ENCODE peak calls at places on chromosomes 4 and X, in eight cellular contexts. One of them, this sample, is unnamed. For H3K27me3 and H3K36me3, the result is how much of the 10 kb centered on the place peaks cover.

GRCh38 chr4:27010334-27010940 is 149.8 kb downstream of the STIM2 start:
- DNase-seq in effector memory CD4-positive, alpha-beta T cell: peak
- DNase-seq in stomach: peak
- DNase-seq in upper lobe of left lung: no peak
- DNase-seq in naive thymus-derived CD4-positive, alpha-beta T cell: peak
- DNase-seq in neuronal stem cell: peak
- DNase-seq in endodermal cell: peak
- DNase-seq in lower lobe of right lung: peak
- DNase-seq in this sample: peak

GRCh38 chr4:107044170-107044569 is 8.1 kb upstream of the DKK2 start:
- DNase-seq in lower lobe of right lung: no peak
- DNase-seq in endodermal cell: peak
- DNase-seq in upper lobe of left lung: no peak
- DNase-seq in stomach: no peak
- DNase-seq in neuronal stem cell: no peak
- DNase-seq in effector memory CD4-positive, alpha-beta T cell: no peak
- DNase-seq in naive thymus-derived CD4-positive, alpha-beta T cell: no peak
- DNase-seq in this sample: no peak

GRCh38 chrX:31524182-31524581 is 452.3 kb upstream of the FTHL17 start:
- DNase-seq in upper lobe of left lung: no peak
- DNase-seq in naive thymus-derived CD4-positive, alpha-beta T cell: no peak
- DNase-seq in neuronal stem cell: no peak
- DNase-seq in endodermal cell: no peak
- DNase-seq in lower lobe of right lung: no peak
- DNase-seq in effector memory CD4-positive, alpha-beta T cell: no peak
- DNase-seq in stomach: no peak
- DNase-seq in this sample: no peak

GRCh38 chr4:89056953-89057398 is at the start of gene FAM13A:
- DNase-seq in stomach: peak
- DNase-seq in naive thymus-derived CD4-positive, alpha-beta T cell: no peak
- DNase-seq in lower lobe of right lung: peak
- DNase-seq in effector memory CD4-positive, alpha-beta T cell: no peak
- DNase-seq in upper lobe of left lung: no peak
- DNase-seq in neuronal stem cell: peak
- DNase-seq in endodermal cell: peak
- DNase-seq in this sample: peak

GRCh38 chr4:119832731-119833233 is 204.2 kb upstream of the PDE5A start:
- DNase-seq in upper lobe of left lung: no peak
- DNase-seq in effector memory CD4-positive, alpha-beta T cell: no peak
- DNase-seq in neuronal stem cell: no peak
- DNase-seq in endodermal cell: no peak
- DNase-seq in lower lobe of right lung: no peak
- DNase-seq in stomach: no peak
- DNase-seq in naive thymus-derived CD4-positive, alpha-beta T cell: no peak
- DNase-seq in this sample: no peak

GRCh38 chr4:98430708-98431403 is 169.7 kb downstream of the RAP1GDS1 start:
- DNase-seq in lower lobe of right lung: no peak
- DNase-seq in endodermal cell: no peak
- DNase-seq in upper lobe of left lung: no peak
- DNase-seq in effector memory CD4-positive, alpha-beta T cell: no peak
- DNase-seq in stomach: no peak
- DNase-seq in naive thymus-derived CD4-positive, alpha-beta T cell: no peak
- DNase-seq in neuronal stem cell: no peak
- DNase-seq in this sample: no peak

GRCh38 chr4:181143241-181143854 is 1099.9 kb upstream of the TENM3 start:
- DNase-seq in stomach: peak
- DNase-seq in naive thymus-derived CD4-positive, alpha-beta T cell: peak
- DNase-seq in lower lobe of right lung: peak
- DNase-seq in effector memory CD4-positive, alpha-beta T cell: peak
- DNase-seq in endodermal cell: peak
- DNase-seq in upper lobe of left lung: no peak
- DNase-seq in neuronal stem cell: peak
- DNase-seq in this sample: peak

GRCh38 chr4:77010841-77011354 is 61.3 kb downstream of the SEPTIN11 start:
- DNase-seq in upper lobe of left lung: no peak
- DNase-seq in effector memory CD4-positive, alpha-beta T cell: no peak
- DNase-seq in lower lobe of right lung: no peak
- DNase-seq in neuronal stem cell: no peak
- DNase-seq in stomach: no peak
- DNase-seq in naive thymus-derived CD4-positive, alpha-beta T cell: no peak
- DNase-seq in endodermal cell: no peak
- DNase-seq in this sample: no peak

GRCh38 chrX:113529425-113530013 is 688.9 kb upstream of the AMOT start:
- DNase-seq in endodermal cell: no peak
- DNase-seq in lower lobe of right lung: no peak
- DNase-seq in effector memory CD4-positive, alpha-beta T cell: no peak
- DNase-seq in naive thymus-derived CD4-positive, alpha-beta T cell: no peak
- DNase-seq in stomach: no peak
- DNase-seq in neuronal stem cell: no peak
- DNase-seq in upper lobe of left lung: no peak
- DNase-seq in this sample: no peak

GRCh38 chr4:10611673-10612072 is 72.9 kb downstream of the CLNK start:
- DNase-seq in endodermal cell: peak
- DNase-seq in stomach: no peak
- DNase-seq in upper lobe of left lung: no peak
- DNase-seq in effector memory CD4-positive, alpha-beta T cell: no peak
- DNase-seq in lower lobe of right lung: no peak
- DNase-seq in naive thymus-derived CD4-positive, alpha-beta T cell: no peak
- DNase-seq in neuronal stem cell: no peak
- DNase-seq in this sample: no peak

GRCh38 chr4:81807386-81807785 is 335.7 kb upstream of the RASGEF1B start:
- DNase-seq in naive thymus-derived CD4-positive, alpha-beta T cell: no peak
- DNase-seq in stomach: no peak
- DNase-seq in lower lobe of right lung: no peak
- DNase-seq in endodermal cell: no peak
- DNase-seq in upper lobe of left lung: no peak
- DNase-seq in neuronal stem cell: no peak
- DNase-seq in effector memory CD4-positive, alpha-beta T cell: no peak
- DNase-seq in this sample: no peak

GRCh38 chr4:3679851-3680311 is 86.3 kb upstream of the ADRA2C start:
- DNase-seq in lower lobe of right lung: peak
- DNase-seq in effector memory CD4-positive, alpha-beta T cell: no peak
- DNase-seq in endodermal cell: peak
- DNase-seq in upper lobe of left lung: peak
- DNase-seq in stomach: no peak
- DNase-seq in naive thymus-derived CD4-positive, alpha-beta T cell: no peak
- DNase-seq in neuronal stem cell: no peak
- DNase-seq in this sample: peak

GRCh38 chrX:48584698-48585097 is 10.4 kb downstream of the RBM3 start:
- DNase-seq in effector memory CD4-positive, alpha-beta T cell: no peak
- DNase-seq in naive thymus-derived CD4-positive, alpha-beta T cell: no peak
- DNase-seq in stomach: no peak
- DNase-seq in upper lobe of left lung: no peak
- DNase-seq in neuronal stem cell: no peak
- DNase-seq in endodermal cell: no peak
- DNase-seq in lower lobe of right lung: no peak
- DNase-seq in this sample: no peak

GRCh38 chrX:40151211-40152172 is 53.7 kb upstream of the BCOR start:
- DNase-seq in naive thymus-derived CD4-positive, alpha-beta T cell: no peak
- DNase-seq in effector memory CD4-positive, alpha-beta T cell: no peak
- DNase-seq in neuronal stem cell: no peak
- DNase-seq in upper lobe of left lung: peak
- DNase-seq in endodermal cell: peak
- DNase-seq in stomach: peak
- DNase-seq in lower lobe of right lung: peak
- DNase-seq in this sample: peak

GRCh38 chrX:84909151-84909550 is 94.5 kb upstream of the APOOL start:
- DNase-seq in lower lobe of right lung: no peak
- DNase-seq in naive thymus-derived CD4-positive, alpha-beta T cell: no peak
- DNase-seq in neuronal stem cell: no peak
- DNase-seq in endodermal cell: no peak
- DNase-seq in stomach: no peak
- DNase-seq in effector memory CD4-positive, alpha-beta T cell: no peak
- DNase-seq in upper lobe of left lung: no peak
- DNase-seq in this sample: no peak

GRCh38 chr4:76125816-76126215 is 22.4 kb downstream of the NUP54 start:
- DNase-seq in effector memory CD4-positive, alpha-beta T cell: no peak
- DNase-seq in endodermal cell: no peak
- DNase-seq in neuronal stem cell: no peak
- DNase-seq in naive thymus-derived CD4-positive, alpha-beta T cell: no peak
- DNase-seq in stomach: no peak
- DNase-seq in upper lobe of left lung: no peak
- DNase-seq in lower lobe of right lung: no peak
- DNase-seq in this sample: no peak

GRCh38 chr4:73944061-73944875 is 37.6 kb downstream of the PF4 start:
- DNase-seq in effector memory CD4-positive, alpha-beta T cell: no peak
- DNase-seq in neuronal stem cell: peak
- DNase-seq in lower lobe of right lung: peak
- DNase-seq in endodermal cell: peak
- DNase-seq in upper lobe of left lung: peak
- DNase-seq in naive thymus-derived CD4-positive, alpha-beta T cell: no peak
- DNase-seq in stomach: peak
- DNase-seq in this sample: peak
- H3K4me3 ChIP-seq in effector memory CD4-positive, alpha-beta T cell: no peak
- H3K4me3 ChIP-seq in neuronal stem cell: peak
- H3K4me3 ChIP-seq in lower lobe of right lung: peak
- H3K4me3 ChIP-seq in endodermal cell: peak
- H3K4me3 ChIP-seq in upper lobe of left lung: peak
- H3K4me3 ChIP-seq in naive thymus-derived CD4-positive, alpha-beta T cell: no peak
- H3K4me3 ChIP-seq in stomach: peak
- H3K4me3 ChIP-seq in this sample: peak

DNA sequence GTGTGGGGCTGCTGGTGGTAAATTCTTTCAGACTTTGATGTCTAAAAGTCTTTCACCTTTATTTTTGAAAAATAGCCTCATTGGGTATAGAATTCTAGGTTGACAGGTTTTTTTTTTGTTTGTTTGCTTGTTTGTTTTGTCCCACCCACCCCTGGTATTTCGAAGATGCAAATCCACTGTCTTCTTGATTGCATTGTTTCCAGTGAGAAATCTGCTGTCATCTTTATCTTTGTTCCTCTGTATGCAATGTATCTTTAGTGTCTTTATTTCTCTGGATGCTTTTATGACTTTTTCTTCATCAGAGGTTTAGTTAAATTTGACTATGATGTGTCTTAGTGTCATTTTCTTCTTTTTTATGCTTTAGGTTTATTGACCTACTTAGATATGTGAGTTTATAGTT is 21.3 kb upstream of the HCCS start:
- DNase-seq in neuronal stem cell: no peak
- DNase-seq in endodermal cell: no peak
- DNase-seq in effector memory CD4-positive, alpha-beta T cell: no peak
- DNase-seq in lower lobe of right lung: no peak
- DNase-seq in upper lobe of left lung: no peak
- DNase-seq in naive thymus-derived CD4-positive, alpha-beta T cell: no peak
- DNase-seq in stomach: no peak
- DNase-seq in this sample: no peak
- H3K27me3 ChIP-seq in neuronal stem cell: under half
- H3K27me3 ChIP-seq in endodermal cell: under half
- H3K27me3 ChIP-seq in effector memory CD4-positive, alpha-beta T cell: under half
- H3K27me3 ChIP-seq in lower lobe of right lung: under half
- H3K27me3 ChIP-seq in upper lobe of left lung: under half
- H3K27me3 ChIP-seq in naive thymus-derived CD4-positive, alpha-beta T cell: under half
- H3K27me3 ChIP-seq in stomach: under half
- H3K27me3 ChIP-seq in this sample: under half

GRCh38 chr4:524196-524595 is 25.2 kb downstream of the PIGG start:
- DNase-seq in upper lobe of left lung: no peak
- DNase-seq in naive thymus-derived CD4-positive, alpha-beta T cell: no peak
- DNase-seq in stomach: no peak
- DNase-seq in lower lobe of right lung: no peak
- DNase-seq in effector memory CD4-positive, alpha-beta T cell: no peak
- DNase-seq in endodermal cell: no peak
- DNase-seq in neuronal stem cell: no peak
- DNase-seq in this sample: no peak

GRCh38 chr4:526189-526909 is 27.3 kb downstream of the PIGG start:
- DNase-seq in effector memory CD4-positive, alpha-beta T cell: no peak
- DNase-seq in endodermal cell: no peak
- DNase-seq in neuronal stem cell: no peak
- DNase-seq in lower lobe of right lung: no peak
- DNase-seq in stomach: no peak
- DNase-seq in naive thymus-derived CD4-positive, alpha-beta T cell: no peak
- DNase-seq in upper lobe of left lung: peak
- DNase-seq in this sample: no peak

GRCh38 chr4:526971-527460 is 28.0 kb downstream of the PIGG start:
- DNase-seq in stomach: no peak
- DNase-seq in lower lobe of right lung: no peak
- DNase-seq in effector memory CD4-positive, alpha-beta T cell: no peak
- DNase-seq in naive thymus-derived CD4-positive, alpha-beta T cell: no peak
- DNase-seq in endodermal cell: no peak
- DNase-seq in upper lobe of left lung: peak
- DNase-seq in neuronal stem cell: no peak
- DNase-seq in this sample: no peak

GRCh38 chr4:523601-524000 is 24.6 kb downstream of the PIGG start:
- DNase-seq in upper lobe of left lung: peak
- DNase-seq in stomach: no peak
- DNase-seq in endodermal cell: no peak
- DNase-seq in lower lobe of right lung: no peak
- DNase-seq in naive thymus-derived CD4-positive, alpha-beta T cell: no peak
- DNase-seq in neuronal stem cell: no peak
- DNase-seq in effector memory CD4-positive, alpha-beta T cell: no peak
- DNase-seq in this sample: no peak

GRCh38 chr4:525660-526059 is 26.6 kb downstream of the PIGG start:
- DNase-seq in effector memory CD4-positive, alpha-beta T cell: no peak
- DNase-seq in naive thymus-derived CD4-positive, alpha-beta T cell: no peak
- DNase-seq in lower lobe of right lung: no peak
- DNase-seq in neuronal stem cell: no peak
- DNase-seq in endodermal cell: no peak
- DNase-seq in stomach: no peak
- DNase-seq in upper lobe of left lung: no peak
- DNase-seq in this sample: no peak
- H3K36me3 ChIP-seq in effector memory CD4-positive, alpha-beta T cell: half or more
- H3K36me3 ChIP-seq in naive thymus-derived CD4-positive, alpha-beta T cell: half or more
- H3K36me3 ChIP-seq in lower lobe of right lung: half or more
- H3K36me3 ChIP-seq in neuronal stem cell: under half
- H3K36me3 ChIP-seq in endodermal cell: half or more
- H3K36me3 ChIP-seq in stomach: under half
- H3K36me3 ChIP-seq in upper lobe of left lung: half or more
- H3K36me3 ChIP-seq in this sample: under half

GRCh38 chr4:169611991-169612868 is at the start of gene NEK1:
- DNase-seq in lower lobe of right lung: peak
- DNase-seq in upper lobe of left lung: peak
- DNase-seq in stomach: peak
- DNase-seq in neuronal stem cell: peak
- DNase-seq in endodermal cell: peak
- DNase-seq in naive thymus-derived CD4-positive, alpha-beta T cell: peak
- DNase-seq in effector memory CD4-positive, alpha-beta T cell: peak
- DNase-seq in this sample: peak

GRCh38 chr4:169615467-169616106 is 3.2 kb upstream of the NEK1 start:
- DNase-seq in stomach: no peak
- DNase-seq in neuronal stem cell: no peak
- DNase-seq in endodermal cell: no peak
- DNase-seq in naive thymus-derived CD4-positive, alpha-beta T cell: no peak
- DNase-seq in effector memory CD4-positive, alpha-beta T cell: no peak
- DNase-seq in lower lobe of right lung: no peak
- DNase-seq in upper lobe of left lung: no peak
- DNase-seq in this sample: no peak

GRCh38 chr4:169612869-169613859 is 781 bp upstream of the NEK1 start:
- DNase-seq in neuronal stem cell: peak
- DNase-seq in endodermal cell: peak
- DNase-seq in stomach: peak
- DNase-seq in naive thymus-derived CD4-positive, alpha-beta T cell: peak
- DNase-seq in lower lobe of right lung: peak
- DNase-seq in effector memory CD4-positive, alpha-beta T cell: peak
- DNase-seq in upper lobe of left lung: no peak
- DNase-seq in this sample: peak

DNA sequence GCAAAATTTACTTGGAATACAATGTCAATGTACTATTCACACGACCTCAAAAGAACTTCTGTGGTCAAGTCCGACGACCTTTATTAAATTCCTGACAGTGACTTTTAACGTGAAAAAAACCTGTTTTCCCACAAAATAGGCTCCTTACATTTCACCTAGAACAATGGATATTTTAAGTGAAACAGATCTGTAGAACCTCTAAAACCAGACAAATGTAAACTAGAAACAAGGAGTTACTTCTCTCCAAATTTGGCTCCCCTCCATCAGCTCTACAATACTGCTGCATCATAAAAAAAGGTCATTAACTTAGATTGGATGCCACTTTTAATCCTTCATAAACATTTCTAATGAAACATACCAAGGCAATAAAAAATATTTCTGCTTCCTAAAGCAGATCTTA is 1.2 kb downstream of the NEK1 start:
- DNase-seq in upper lobe of left lung: no peak
- DNase-seq in stomach: no peak
- DNase-seq in naive thymus-derived CD4-positive, alpha-beta T cell: no peak
- DNase-seq in lower lobe of right lung: no peak
- DNase-seq in neuronal stem cell: no peak
- DNase-seq in effector memory CD4-positive, alpha-beta T cell: no peak
- DNase-seq in endodermal cell: no peak
- DNase-seq in this sample: no peak
- H3K4me3 ChIP-seq in upper lobe of left lung: no peak
- H3K4me3 ChIP-seq in stomach: peak
- H3K4me3 ChIP-seq in naive thymus-derived CD4-positive, alpha-beta T cell: peak
- H3K4me3 ChIP-seq in lower lobe of right lung: peak
- H3K4me3 ChIP-seq in neuronal stem cell: no peak
- H3K4me3 ChIP-seq in effector memory CD4-positive, alpha-beta T cell: peak
- H3K4me3 ChIP-seq in endodermal cell: peak
- H3K4me3 ChIP-seq in this sample: no peak

This sample was measured in H7.